ENCODE peak calls at places on chromosomes 13 and 19, in four cellular contexts. V, O, N and E are unnamed samples. For H4K20me1, the result is how much of the 10 kb centered on the place peaks cover.

GRCh38 chr19:7681336-7682174 is 922 bp downstream of the TRAPPC5 start:
- DNase-seq in V (peak), O (peak), N (peak), E (peak)

GRCh38 chr19:17512574-17512939 is 1.1 kb downstream of the PGLS start:
- DNase-seq in V (no peak), O (no peak), N (no peak), E (no peak)

GRCh38 chr19:39335168-39335567 is 675 bp downstream of the GMFG start:
- DNase-seq in V (no peak), O (no peak), N (no peak), E (no peak)

GRCh38 chr19:342801-343421 is 1.7 kb downstream of the MIER2 start:
- DNase-seq in V (peak), O (peak), N (no peak), E (peak)

GRCh38 chr13:35926859-35927530 is 204.2 kb downstream of the DCLK1 start:
- DNase-seq in V (peak), O (no peak), N (no peak), E (no peak)

GRCh38 chr19:53927745-53928144 is 18.7 kb downstream of the CACNG7 start:
- DNase-seq in V (peak), O (peak), N (peak), E (peak)

GRCh38 chr13:20441879-20442278 is 83.8 kb downstream of the CRYL1 start:
- DNase-seq in V (peak), O (no peak), N (peak), E (peak)

GRCh38 chr13:32650705-32651311 is 64.6 kb downstream of the PDS5B start:
- DNase-seq in V (peak), O (peak), N (peak), E (peak)

GRCh38 chr19:30407310-30407709 is 35.1 kb downstream of the ZNF536 start:
- DNase-seq in V (no peak), O (no peak), N (no peak), E (no peak)

GRCh38 chr19:14786421-14786851 is 8.1 kb upstream of the ADGRE2 start:
- DNase-seq in V (no peak), O (no peak), N (peak), E (no peak)

GRCh38 chr13:41523396-41523795 is 66.0 kb downstream of the RGCC start:
- DNase-seq in V (no peak), O (no peak), N (no peak), E (no peak)

GRCh38 chr13:99310382-99311031 is 3.3 kb upstream of the GPR183 start:
- DNase-seq in V (peak), O (peak), N (no peak), E (no peak)

GRCh38 chr19:6718741-6719539 is 1.5 kb downstream of the C3 start:
- DNase-seq in V (no peak), O (no peak), N (peak), E (peak)

GRCh38 chr13:57787058-57787791 is 155.7 kb downstream of the PCDH17 start:
- DNase-seq in V (no peak), O (no peak), N (peak), E (no peak)

GRCh38 chr13:38417727-38418126 is 68.1 kb downstream of the UFM1 start:
- DNase-seq in V (no peak), O (no peak), N (peak), E (peak)

GRCh38 chr13:50386527-50387123 is 371.4 kb downstream of the KCNRG start:
- DNase-seq in V (peak), O (peak), N (peak), E (no peak)

GRCh38 chr19:47545061-47545948 is 27.6 kb downstream of the ZNF541 start:
- DNase-seq in V (no peak), O (no peak), N (no peak), E (no peak)

GRCh38 chr19:14081797-14082674 is 3.5 kb downstream of the C19orf67 start:
- DNase-seq in V (peak), O (no peak), N (peak), E (peak)

GRCh38 chr19:12784394-12784870 is 6.9 kb upstream of the JUNB start:
- DNase-seq in V (no peak), O (no peak), N (no peak), E (peak)

GRCh38 chr13:34361528-34361927 is 543.6 kb downstream of the RFC3 start:
- DNase-seq in V (peak), O (no peak), N (no peak), E (peak)

GRCh38 chr13:37106642-37107041 is 1.2 kb upstream of the CSNK1A1L start:
- DNase-seq in V (no peak), O (no peak), N (peak), E (peak)

GRCh38 chr13:73513751-73514150 is 454.9 kb downstream of the KLF5 start:
- DNase-seq in V (no peak), O (no peak), N (no peak), E (peak)

GRCh38 chr13:23627419-23627818 is 57.2 kb downstream of the TNFRSF19 start:
- DNase-seq in V (no peak), O (no peak), N (no peak), E (no peak)

GRCh38 chr13:23628250-23628649 is 58.0 kb downstream of the TNFRSF19 start:
- DNase-seq in V (no peak), O (no peak), N (no peak), E (no peak)

GRCh38 chr13:23628765-23629565 is 58.8 kb downstream of the TNFRSF19 start:
- DNase-seq in V (peak), O (no peak), N (no peak), E (no peak)

GRCh38 chr13:23629566-23630272 is 59.5 kb downstream of the TNFRSF19 start:
- DNase-seq in V (no peak), O (no peak), N (no peak), E (no peak)

GRCh38 chr13:23626730-23627129 is 56.5 kb downstream of the TNFRSF19 start:
- DNase-seq in V (no peak), O (no peak), N (no peak), E (no peak)
- H2AFZ ChIP-seq in V (no peak), O (no peak), N (peak), E (no peak)

DNA sequence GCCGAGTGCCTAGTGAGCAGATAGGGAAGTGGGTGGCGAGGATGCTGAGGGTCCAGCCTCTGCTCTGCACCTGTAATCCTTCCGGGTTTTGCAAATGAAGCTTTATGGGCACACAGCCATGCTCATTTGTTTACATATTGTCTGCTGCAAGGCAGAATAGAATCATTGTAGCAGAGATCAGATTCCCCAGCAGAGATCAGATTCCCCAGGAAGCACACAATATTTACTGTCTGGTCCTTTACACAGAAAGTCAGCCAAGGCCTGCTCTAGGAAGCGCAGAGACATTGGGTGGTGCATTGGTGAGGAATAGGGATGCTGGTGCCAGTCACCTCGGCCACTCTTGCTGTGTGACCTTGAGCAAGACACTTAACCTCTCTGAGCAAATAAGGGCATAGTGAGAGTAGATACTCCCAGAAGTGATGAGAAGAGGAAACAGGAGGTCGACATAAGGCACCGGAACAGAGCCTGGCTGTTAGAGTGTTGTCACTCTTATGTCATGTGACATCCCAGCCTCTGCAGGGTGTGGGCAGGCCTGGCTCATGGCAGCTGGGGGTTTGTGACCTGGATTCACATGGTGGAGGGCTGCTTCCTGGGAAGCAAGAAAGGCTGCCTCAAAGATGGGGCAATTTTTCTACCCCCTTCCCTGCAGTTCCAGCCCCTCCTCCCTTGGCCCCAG is 25.6 kb downstream of the CARM1 start:
- DNase-seq in V (no peak), O (no peak), N (no peak), E (no peak)
- H4K20me1 ChIP-seq in V (under half), O (under half), N (half or more), E (under half)

GRCh38 chr19:3363841-3364500 is 2.4 kb upstream of the NFIC start:
- DNase-seq in V (no peak), O (no peak), N (no peak), E (no peak)
- H3K9ac ChIP-seq in V (no peak), O (no peak), N (no peak), E (no peak)

GRCh38 chr13:62294210-62294609 is 878.6 kb upstream of the PCDH20 start:
- DNase-seq in V (peak), O (no peak), N (no peak), E (no peak)
- H2AFZ ChIP-seq in V (no peak), O (no peak), N (no peak), E (no peak)

GRCh38 chr13:61094865-61095264 is 320.8 kb downstream of the PCDH20 start:
- DNase-seq in V (no peak), O (no peak), N (no peak), E (no peak)
- H4K20me1 ChIP-seq in V (under half), O (under half), N (under half), E (under half)

DNA sequence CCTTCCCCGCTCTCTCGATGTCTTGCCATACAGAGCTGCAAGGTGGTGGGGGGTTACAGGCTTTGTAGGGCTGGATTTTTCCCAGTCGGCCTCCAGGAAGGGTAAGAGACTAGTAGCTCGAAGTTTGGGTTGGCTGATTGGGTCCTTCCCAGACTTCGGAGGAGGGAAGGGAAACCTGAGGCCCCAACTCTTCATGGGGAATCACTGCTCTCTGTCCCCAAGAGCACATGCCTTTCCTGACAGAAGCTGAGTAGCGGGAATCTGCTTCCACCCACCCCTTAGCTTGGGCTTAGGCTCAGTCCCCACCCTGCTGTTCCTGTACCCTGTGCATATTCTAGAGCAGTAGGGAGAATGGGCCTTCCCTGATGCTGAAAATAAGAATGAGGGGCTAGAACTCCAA is 39.7 kb downstream of the PPP2R1A start:
- DNase-seq in V (no peak), O (no peak), N (no peak), E (no peak)
- H3K9ac ChIP-seq in V (no peak), O (no peak), N (no peak), E (no peak)

GRCh38 chr13:25179810-25180437 is 7.8 kb upstream of the AMER2 start:
- DNase-seq in V (no peak), O (no peak), N (no peak), E (no peak)
- H2AFZ ChIP-seq in V (no peak), O (no peak), N (no peak), E (no peak)

DNA sequence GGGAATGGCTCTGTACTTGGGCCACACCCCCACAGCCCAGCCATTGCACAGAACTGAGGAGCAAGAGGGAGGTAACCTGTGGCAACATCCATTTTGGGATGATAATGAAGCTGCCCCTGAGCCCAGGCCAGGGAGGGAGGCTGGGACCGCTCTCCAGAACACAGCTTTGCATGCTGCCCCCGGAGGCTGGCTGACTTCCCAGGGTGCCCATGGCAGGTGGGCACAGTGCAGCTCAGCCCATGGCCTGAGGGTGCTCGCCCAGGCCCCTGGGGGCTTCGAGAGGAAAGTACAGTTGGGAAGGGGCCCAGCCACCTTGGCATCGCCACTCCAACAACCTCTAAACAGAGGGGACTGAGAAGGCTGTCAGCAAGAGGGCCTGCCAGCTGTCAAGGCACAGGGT is 5.7 kb downstream of the COPE start:
- DNase-seq in V (no peak), O (no peak), N (no peak), E (no peak)
- H4K20me1 ChIP-seq in V (under half), O (under half), N (under half), E (under half)